ENCODE peak calls at places on chromosomes 5 and 9, in seven cellular contexts. P is SK-N-SH, Z is HCT116, E is spleen, K is suprapubic skin, D is esophagus muscularis mucosa, F is endothelial cell of umbilical vein. T is an unnamed sample.

GRCh38 chr9:133333011-133333410 is 3.0 kb downstream of the SURF6 start:
- DNase-seq in P (no peak), Z (no peak), E (peak), K (peak), D (no peak), F (no peak), T (peak)

GRCh38 chr5:2423634-2424033 is 327.8 kb downstream of the IRX2 start:
- DNase-seq in P (no peak), Z (no peak), E (no peak), K (no peak), D (no peak), F (no peak), T (no peak)

GRCh38 chr5:154201108-154201769 is 10.7 kb downstream of the GALNT10 start:
- DNase-seq in P (no peak), Z (no peak), E (no peak), K (no peak), D (no peak), F (no peak), T (no peak)

GRCh38 chr9:127976943-127977871 is 3.6 kb downstream of the EEIG1 start:
- DNase-seq in P (no peak), Z (no peak), E (no peak), K (no peak), D (no peak), F (no peak), T (no peak)

GRCh38 chr9:72476617-72477375 is 44.6 kb upstream of the TMC1 start:
- DNase-seq in P (no peak), Z (peak), E (no peak), K (no peak), D (no peak), F (peak), T (no peak)

GRCh38 chr5:36602711-36603321 is 3.6 kb upstream of the SLC1A3 start:
- DNase-seq in P (no peak), Z (peak), E (no peak), K (no peak), D (no peak), F (no peak), T (no peak)

GRCh38 chr9:105742088-105742487 is 47.7 kb downstream of the TMEM38B start:
- DNase-seq in P (no peak), Z (no peak), E (no peak), K (no peak), D (no peak), F (no peak), T (no peak)

GRCh38 chr5:82147860-82148573 is 130.1 kb downstream of the RPS23 start:
- DNase-seq in P (no peak), Z (no peak), E (no peak), K (no peak), D (no peak), F (no peak), T (no peak)

GRCh38 chr9:34571180-34571800 is 18.2 kb downstream of the CNTFR start:
- DNase-seq in P (peak), Z (no peak), E (no peak), K (no peak), D (no peak), F (no peak), T (no peak)

GRCh38 chr5:128038641-128039040 is 44.9 kb upstream of the SLC12A2 start:
- DNase-seq in P (no peak), Z (peak), E (no peak), K (no peak), D (no peak), F (peak), T (no peak)

GRCh38 chr9:20209421-20210340 is 412.6 kb downstream of the MLLT3 start:
- DNase-seq in P (no peak), Z (no peak), E (no peak), K (no peak), D (no peak), F (no peak), T (no peak)

GRCh38 chr5:130017173-130017572 is 112.9 kb downstream of the CHSY3 start:
- DNase-seq in P (no peak), Z (no peak), E (no peak), K (no peak), D (no peak), F (no peak), T (no peak)

GRCh38 chr9:22238809-22239684 is 207.6 kb upstream of the DMRTA1 start:
- DNase-seq in P (no peak), Z (peak), E (no peak), K (no peak), D (no peak), F (peak), T (no peak)

GRCh38 chr5:68086857-68087256 is 128.7 kb upstream of the PIK3R1 start:
- DNase-seq in P (no peak), Z (no peak), E (no peak), K (no peak), D (no peak), F (peak), T (peak)

GRCh38 chr5:4734348-4734747 is 405.8 kb upstream of the ADAMTS16 start:
- DNase-seq in P (no peak), Z (no peak), E (no peak), K (no peak), D (no peak), F (no peak), T (no peak)

GRCh38 chr5:370959-371810 is 49.7 kb downstream of the AHRR start:
- DNase-seq in P (no peak), Z (no peak), E (peak), K (no peak), D (peak), F (no peak), T (no peak)

GRCh38 chr5:157150995-157151394 is 8.3 kb upstream of the MED7 start:
- DNase-seq in P (no peak), Z (no peak), E (no peak), K (no peak), D (peak), F (no peak), T (no peak)

GRCh38 chr5:123511290-123511647 is 708 bp upstream of the CSNK1G3 start:
- DNase-seq in P (no peak), Z (no peak), E (no peak), K (no peak), D (no peak), F (no peak), T (no peak)

GRCh38 chr9:113657765-113658564 is 194.4 kb downstream of the RGS3 start:
- DNase-seq in P (peak), Z (peak), E (peak), K (peak), D (peak), F (peak), T (peak)

GRCh38 chr9:90979138-90979551 is 177.5 kb downstream of the SYK start:
- DNase-seq in P (no peak), Z (no peak), E (no peak), K (no peak), D (no peak), F (no peak), T (no peak)

GRCh38 chr9:110767559-110768063 is 99.0 kb downstream of the MUSK start:
- DNase-seq in P (no peak), Z (no peak), E (no peak), K (no peak), D (no peak), F (no peak), T (peak)

GRCh38 chr9:131915181-131915580 is 164.5 kb downstream of the MED27 start:
- DNase-seq in P (no peak), Z (no peak), E (no peak), K (no peak), D (no peak), F (no peak), T (no peak)

GRCh38 chr5:78361226-78361993 is 993 bp downstream of the SCAMP1 start:
- DNase-seq in P (peak), Z (no peak), E (no peak), K (no peak), D (no peak), F (peak), T (peak)

GRCh38 chr5:11346336-11346735 is 557.9 kb downstream of the CTNND2 start:
- DNase-seq in P (no peak), Z (no peak), E (no peak), K (no peak), D (no peak), F (no peak), T (no peak)

GRCh38 chr5:34736445-34737119 is 80.5 kb downstream of the RAI14 start:
- DNase-seq in P (no peak), Z (peak), E (no peak), K (no peak), D (no peak), F (no peak), T (no peak)

GRCh38 chr5:149727336-149728035 is 2.6 kb upstream of the PPARGC1B start:
- DNase-seq in P (no peak), Z (no peak), E (no peak), K (no peak), D (no peak), F (no peak), T (no peak)

GRCh38 chr9:20304001-20304400 is 318.3 kb downstream of the MLLT3 start:
- DNase-seq in P (peak), Z (no peak), E (no peak), K (no peak), D (no peak), F (no peak), T (no peak)

GRCh38 chr9:75185585-75186170 is 97.4 kb downstream of the OSTF1 start:
- DNase-seq in P (no peak), Z (peak), E (peak), K (no peak), D (no peak), F (peak), T (no peak)
- TF ChIP-seq CTCF in P (peak), Z (peak), E (no peak), K (no peak), D (peak), F (peak), T (peak)

DNA sequence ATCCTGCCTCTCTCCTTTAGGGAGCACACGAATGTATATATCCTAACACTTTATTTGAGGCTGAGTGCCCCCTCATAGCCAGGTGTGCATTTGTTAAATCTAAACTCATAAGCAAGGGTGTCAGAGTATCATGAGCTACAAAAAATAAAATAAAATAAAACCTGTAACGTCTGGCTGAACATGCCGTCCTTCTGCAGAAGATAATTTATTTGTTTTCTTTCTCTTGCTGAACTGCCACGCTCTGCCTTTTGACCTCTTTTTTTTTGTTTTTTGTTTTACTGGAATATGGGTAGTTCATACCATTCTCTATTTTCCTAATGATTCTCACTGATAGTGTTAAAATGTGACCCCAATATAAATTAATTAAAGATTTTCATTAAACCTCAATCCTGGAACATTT is 117.7 kb upstream of the MPDZ start:
- DNase-seq in P (no peak), Z (no peak), E (no peak), K (no peak), D (no peak), F (no peak), T (no peak)
- TF ChIP-seq POLR2AphosphoS5 in P (no peak), Z (no peak), E (no peak), K (no peak), D (no peak), F (no peak), T (no peak)

GRCh38 chr5:142316681-142317080 is 8.1 kb downstream of the SPRY4 start:
- DNase-seq in P (no peak), Z (no peak), E (no peak), K (no peak), D (no peak), F (no peak), T (no peak)

GRCh38 chr5:142319105-142319504 is 5.7 kb downstream of the SPRY4 start:
- DNase-seq in P (no peak), Z (no peak), E (no peak), K (no peak), D (no peak), F (no peak), T (no peak)

GRCh38 chr5:142317173-142317572 is 7.6 kb downstream of the SPRY4 start:
- DNase-seq in P (no peak), Z (no peak), E (no peak), K (no peak), D (no peak), F (no peak), T (no peak)

GRCh38 chr5:142316051-142316450 is 8.8 kb downstream of the SPRY4 start:
- DNase-seq in P (peak), Z (no peak), E (no peak), K (no peak), D (no peak), F (peak), T (no peak)

DNA sequence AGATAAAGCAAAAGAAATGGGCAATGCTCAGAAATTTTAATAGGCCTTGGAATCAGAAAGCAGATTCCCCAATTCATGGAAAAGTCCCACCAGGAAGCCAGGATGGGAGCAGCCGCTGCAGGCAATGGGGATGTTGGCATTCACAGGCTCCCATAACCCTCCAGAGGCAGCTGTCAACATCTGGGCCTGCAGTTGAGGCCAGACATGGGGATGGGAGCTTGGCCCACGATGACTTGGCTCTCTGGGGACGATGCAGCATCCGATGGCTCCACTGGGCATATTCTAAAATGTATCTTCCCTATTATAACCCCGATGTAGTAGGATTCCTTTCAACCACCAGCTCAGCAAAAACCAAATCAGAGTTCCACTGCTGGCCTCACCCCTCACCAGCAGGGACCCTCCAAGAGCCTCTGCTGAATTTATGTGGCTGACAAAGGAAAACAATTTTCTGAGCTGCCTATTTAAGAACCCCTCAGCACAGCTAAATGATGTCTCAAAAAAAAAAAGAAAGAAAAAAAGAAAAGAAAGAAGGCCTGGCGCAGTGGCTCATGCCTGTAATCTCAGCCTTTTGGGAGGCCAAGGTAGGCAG is 7.1 kb downstream of the SPRY4 start:
- DNase-seq in P (no peak), Z (no peak), E (no peak), K (no peak), D (no peak), F (no peak), T (no peak)
- TF ChIP-seq CTCF in P (peak), Z (peak), E (no peak), K (no peak), D (peak), F (peak), T (no peak)

GRCh38 chr9:95772320-95773060 is 103.0 kb upstream of the ERCC6L2 start:
- DNase-seq in P (no peak), Z (no peak), E (no peak), K (no peak), D (no peak), F (no peak), T (peak)
- TF ChIP-seq POLR2AphosphoS5 in P (no peak), Z (no peak), E (no peak), K (no peak), D (peak), F (no peak), T (peak)

GRCh38 chr5:66675369-66675768 is 79.2 kb downstream of the MAST4 start:
- DNase-seq in P (no peak), Z (no peak), E (no peak), K (no peak), D (no peak), F (no peak), T (no peak)

GRCh38 chr5:66684663-66685062 is 88.5 kb downstream of the MAST4 start:
- DNase-seq in P (no peak), Z (no peak), E (no peak), K (no peak), D (no peak), F (no peak), T (no peak)

GRCh38 chr5:66680227-66680626 is 84.0 kb downstream of the MAST4 start:
- DNase-seq in P (no peak), Z (no peak), E (no peak), K (no peak), D (no peak), F (no peak), T (no peak)

DNA sequence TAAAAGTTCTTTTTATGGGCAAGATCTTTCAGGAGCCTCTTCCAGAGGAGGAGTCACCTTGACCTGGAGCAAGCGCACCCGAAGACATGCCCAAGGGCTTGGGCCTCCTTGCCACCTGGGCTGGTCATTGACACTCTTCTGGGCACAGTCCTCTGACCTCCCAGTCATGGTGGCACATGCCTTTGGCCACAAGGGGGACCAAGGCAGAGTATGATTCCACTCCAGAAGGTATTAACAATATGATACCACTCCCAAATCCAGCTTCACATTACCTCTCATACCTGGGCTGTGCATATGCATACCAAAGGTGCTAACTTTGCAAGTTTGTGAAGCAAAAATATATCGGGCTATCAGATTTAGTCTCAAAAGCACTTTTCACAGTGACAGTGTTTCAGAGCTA is 84.6 kb downstream of the MAST4 start:
- DNase-seq in P (no peak), Z (no peak), E (no peak), K (no peak), D (no peak), F (no peak), T (no peak)
- TF ChIP-seq CTCF in P (peak), Z (peak), E (no peak), K (no peak), D (no peak), F (no peak), T (no peak)

DNA sequence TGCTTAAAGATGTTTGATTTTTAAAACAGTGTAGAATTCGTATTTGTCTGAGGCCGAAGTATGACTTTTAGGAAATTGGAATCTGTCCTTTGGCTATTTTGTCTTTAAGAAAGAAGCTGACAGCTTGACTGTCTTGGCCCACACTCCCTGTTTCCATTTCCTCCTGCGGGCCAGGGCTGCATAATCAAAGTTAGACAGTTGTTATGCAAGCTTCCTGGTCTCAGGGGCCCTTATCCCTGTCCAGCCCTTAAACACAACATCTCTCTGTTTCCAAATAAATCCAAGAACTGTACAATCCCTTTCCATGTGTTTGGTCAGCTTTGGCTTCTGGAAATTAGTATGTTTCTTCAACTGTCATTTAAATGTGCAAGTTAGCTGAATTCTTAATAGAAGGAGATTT is 54.6 kb upstream of the ECM2 start:
- DNase-seq in P (no peak), Z (no peak), E (no peak), K (peak), D (peak), F (peak), T (peak)
- TF ChIP-seq POLR2AphosphoS5 in P (no peak), Z (no peak), E (no peak), K (no peak), D (peak), F (no peak), T (peak)

DNA sequence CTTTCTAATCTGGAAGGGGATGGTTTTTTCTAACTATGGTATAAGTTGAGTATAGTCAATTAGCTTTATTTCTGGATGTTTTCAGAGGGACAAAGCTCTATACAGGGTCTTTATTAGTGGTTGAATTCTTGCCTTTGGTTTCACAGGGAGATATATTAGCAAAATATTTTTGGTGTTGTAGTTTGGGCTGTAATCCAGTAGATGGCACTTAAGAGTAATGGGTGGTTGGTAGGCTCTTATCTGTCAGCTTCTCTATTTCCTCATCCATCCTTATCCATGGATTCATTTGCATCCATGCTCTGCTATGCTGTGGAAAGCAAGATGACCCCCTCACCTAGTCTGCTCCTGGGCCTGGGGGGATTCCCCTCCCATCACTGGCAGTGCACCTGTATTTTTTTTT is 363.6 kb upstream of the CYLC2 start:
- DNase-seq in P (no peak), Z (no peak), E (no peak), K (no peak), D (no peak), F (no peak), T (no peak)
- TF ChIP-seq CTCF in P (peak), Z (peak), E (no peak), K (no peak), D (no peak), F (no peak), T (no peak)

T was measured in sigmoid colon.